ENCODE peak calls at places on chromosomes 16 and 17, in ten cellular contexts. A is choroid plexus epithelial cell, P is AG09309, J is bronchial epithelial cell, L is heart left ventricle, C is nephron progenitor cell, W is GM06990, G is epithelial cell of esophagus, N is endodermal cell, B is osteocyte. K is an unnamed sample.

GRCh38 chr16:49623501-49624266 is 232.2 kb downstream of the ZNF423 start:
- DNase-seq in A (no peak), P (no peak), J (no peak), L (no peak), C (no peak), W (no peak), G (no peak), N (peak), B (peak), K (no peak)

GRCh38 chr17:1997587-1998425 is 27.3 kb downstream of the RTN4RL1 start:
- DNase-seq in A (no peak), P (no peak), J (no peak), L (no peak), C (peak), W (no peak), G (no peak), N (peak), B (no peak), K (no peak)

GRCh38 chr16:10266809-10267208 is 84.6 kb upstream of the GRIN2A start:
- DNase-seq in A (no peak), P (no peak), J (no peak), L (no peak), C (no peak), W (peak), G (no peak), N (no peak), B (no peak), K (no peak)

GRCh38 chr17:71632328-71632727 is 488.5 kb upstream of the SOX9 start:
- DNase-seq in A (peak), P (no peak), J (peak), L (no peak), C (no peak), W (no peak), G (peak), N (no peak), B (no peak), K (no peak)

GRCh38 chr16:73047536-73048291 is at the start of gene ZFHX3:
- DNase-seq in A (peak), P (no peak), J (peak), L (peak), C (peak), W (peak), G (peak), N (peak), B (no peak), K (no peak)

GRCh38 chr17:12231027-12231682 is 210.5 kb downstream of the MAP2K4 start:
- DNase-seq in A (no peak), P (no peak), J (peak), L (no peak), C (no peak), W (no peak), G (peak), N (peak), B (no peak), K (no peak)

GRCh38 chr17:41490022-41490421 is 312 bp upstream of the KRT36 start:
- DNase-seq in A (no peak), P (no peak), J (no peak), L (no peak), C (no peak), W (no peak), G (no peak), N (no peak), B (no peak), K (no peak)

GRCh38 chr16:2827481-2827790 is 2.7 kb upstream of the ZG16B start:
- DNase-seq in A (no peak), P (no peak), J (no peak), L (no peak), C (no peak), W (no peak), G (no peak), N (peak), B (no peak), K (no peak)

GRCh38 chr16:26983426-26983825 is 83.3 kb upstream of the C16orf82 start:
- DNase-seq in A (peak), P (no peak), J (no peak), L (no peak), C (no peak), W (no peak), G (no peak), N (no peak), B (no peak), K (no peak)

GRCh38 chr17:5033352-5034015 is 1.7 kb downstream of the SLC52A1 start:
- DNase-seq in A (no peak), P (no peak), J (no peak), L (no peak), C (peak), W (no peak), G (no peak), N (peak), B (no peak), K (no peak)

GRCh38 chr16:23957287-23957686 is 121.5 kb downstream of the PRKCB start:
- DNase-seq in A (no peak), P (no peak), J (no peak), L (no peak), C (no peak), W (no peak), G (no peak), N (no peak), B (no peak), K (no peak)

GRCh38 chr17:7803981-7804380 is 30.0 kb upstream of the KDM6B start:
- DNase-seq in A (peak), P (no peak), J (peak), L (no peak), C (no peak), W (no peak), G (peak), N (peak), B (no peak), K (no peak)

GRCh38 chr17:51322390-51323029 is 62.2 kb downstream of the UTP18 start:
- DNase-seq in A (peak), P (peak), J (peak), L (no peak), C (no peak), W (no peak), G (peak), N (peak), B (no peak), K (no peak)

GRCh38 chr16:90018297-90019200 is 707 bp downstream of the DBNDD1 start:
- DNase-seq in A (no peak), P (no peak), J (no peak), L (no peak), C (peak), W (no peak), G (peak), N (peak), B (no peak), K (no peak)

GRCh38 chr16:78396673-78397072 is 297.2 kb downstream of the WWOX start:
- DNase-seq in A (no peak), P (no peak), J (no peak), L (no peak), C (no peak), W (no peak), G (no peak), N (no peak), B (no peak), K (no peak)

GRCh38 chr17:66190738-66191606 is 961 bp downstream of the CEP112 start:
- DNase-seq in A (peak), P (no peak), J (peak), L (no peak), C (no peak), W (no peak), G (peak), N (no peak), B (no peak), K (no peak)

GRCh38 chr16:77963185-77964044 is 58.9 kb upstream of the CLEC3A start:
- DNase-seq in A (peak), P (no peak), J (no peak), L (no peak), C (no peak), W (peak), G (no peak), N (peak), B (no peak), K (no peak)

GRCh38 chr17:71118039-71118438 is 948.7 kb downstream of the KCNJ2 start:
- DNase-seq in A (peak), P (no peak), J (peak), L (no peak), C (no peak), W (no peak), G (peak), N (peak), B (no peak), K (no peak)

GRCh38 chr17:69609495-69610315 is 195.2 kb downstream of the MAP2K6 start:
- DNase-seq in A (peak), P (peak), J (peak), L (no peak), C (peak), W (no peak), G (peak), N (peak), B (no peak), K (no peak)

GRCh38 chr16:16113076-16113475 is 110.2 kb downstream of the ABCC6 start:
- DNase-seq in A (no peak), P (no peak), J (no peak), L (no peak), C (no peak), W (no peak), G (no peak), N (no peak), B (no peak), K (no peak)

GRCh38 chr16:31451201-31451600 is 8.1 kb upstream of the ARMC5 start:
- DNase-seq in A (no peak), P (no peak), J (no peak), L (peak), C (no peak), W (no peak), G (no peak), N (no peak), B (no peak), K (no peak)

GRCh38 chr17:68184816-68185436 is 62.9 kb upstream of the AMZ2 start:
- DNase-seq in A (no peak), P (no peak), J (no peak), L (no peak), C (no peak), W (no peak), G (no peak), N (peak), B (peak), K (no peak)

GRCh38 chr16:54546481-54546880 is 259.9 kb upstream of the IRX3 start:
- DNase-seq in A (no peak), P (no peak), J (no peak), L (no peak), C (no peak), W (no peak), G (no peak), N (no peak), B (no peak), K (no peak)

GRCh38 chr17:56297142-56297541 is 143.9 kb downstream of the ANKFN1 start:
- DNase-seq in A (peak), P (no peak), J (no peak), L (no peak), C (peak), W (no peak), G (no peak), N (peak), B (no peak), K (no peak)

GRCh38 chr17:19958023-19958422 is 19.6 kb downstream of the AKAP10 start:
- DNase-seq in A (peak), P (peak), J (peak), L (no peak), C (no peak), W (no peak), G (peak), N (peak), B (no peak), K (peak)

GRCh38 chr17:17741346-17742023 is 60.2 kb downstream of the RAI1 start:
- DNase-seq in A (no peak), P (no peak), J (no peak), L (no peak), C (peak), W (no peak), G (no peak), N (peak), B (no peak), K (no peak)

GRCh38 chr17:48625502-48626201 is 506 bp downstream of the HOXB9 start:
- DNase-seq in A (no peak), P (no peak), J (no peak), L (no peak), C (no peak), W (no peak), G (peak), N (peak), B (no peak), K (no peak)

GRCh38 chr16:20851601-20852000 is 45.3 kb downstream of the REXO5 start:
- DNase-seq in A (peak), P (peak), J (peak), L (peak), C (no peak), W (no peak), G (peak), N (no peak), B (no peak), K (peak)

GRCh38 chr17:4953461-4953961 is 2.6 kb downstream of the ENO3 start:
- DNase-seq in A (peak), P (peak), J (no peak), L (no peak), C (no peak), W (no peak), G (no peak), N (no peak), B (no peak), K (no peak)

GRCh38 chr17:44872131-44872768 is 24.6 kb downstream of the HIGD1B start:
- DNase-seq in A (no peak), P (no peak), J (peak), L (peak), C (no peak), W (no peak), G (no peak), N (no peak), B (no peak), K (no peak)

GRCh38 chr17:7515912-7516610 is 31.9 kb downstream of the POLR2A start:
- DNase-seq in A (no peak), P (no peak), J (no peak), L (no peak), C (no peak), W (no peak), G (no peak), N (no peak), B (no peak), K (no peak)

GRCh38 chr16:70730016-70730415 is 44.2 kb upstream of the MTSS2 start:
- DNase-seq in A (no peak), P (no peak), J (no peak), L (no peak), C (no peak), W (no peak), G (no peak), N (no peak), B (no peak), K (no peak)

GRCh38 chr17:20156196-20157077 is 147.3 kb downstream of the SPECC1 start:
- DNase-seq in A (peak), P (no peak), J (peak), L (no peak), C (peak), W (peak), G (peak), N (peak), B (peak), K (no peak)

GRCh38 chr17:64256913-64257807 is 5.9 kb downstream of the TEX2 start:
- DNase-seq in A (no peak), P (no peak), J (no peak), L (no peak), C (no peak), W (no peak), G (peak), N (no peak), B (no peak), K (no peak)

GRCh38 chr16:3444032-3444388 is 530 bp downstream of the NAA60 start:
- DNase-seq in A (peak), P (peak), J (peak), L (no peak), C (no peak), W (no peak), G (peak), N (peak), B (no peak), K (peak)

GRCh38 chr17:67293251-67294203 is 48.5 kb upstream of the HELZ start:
- DNase-seq in A (peak), P (no peak), J (peak), L (peak), C (peak), W (peak), G (peak), N (peak), B (no peak), K (peak)

GRCh38 chr16:30721606-30722005 is 22.6 kb downstream of the SRCAP start:
- DNase-seq in A (no peak), P (no peak), J (peak), L (no peak), C (no peak), W (no peak), G (peak), N (no peak), B (no peak), K (no peak)

DNA sequence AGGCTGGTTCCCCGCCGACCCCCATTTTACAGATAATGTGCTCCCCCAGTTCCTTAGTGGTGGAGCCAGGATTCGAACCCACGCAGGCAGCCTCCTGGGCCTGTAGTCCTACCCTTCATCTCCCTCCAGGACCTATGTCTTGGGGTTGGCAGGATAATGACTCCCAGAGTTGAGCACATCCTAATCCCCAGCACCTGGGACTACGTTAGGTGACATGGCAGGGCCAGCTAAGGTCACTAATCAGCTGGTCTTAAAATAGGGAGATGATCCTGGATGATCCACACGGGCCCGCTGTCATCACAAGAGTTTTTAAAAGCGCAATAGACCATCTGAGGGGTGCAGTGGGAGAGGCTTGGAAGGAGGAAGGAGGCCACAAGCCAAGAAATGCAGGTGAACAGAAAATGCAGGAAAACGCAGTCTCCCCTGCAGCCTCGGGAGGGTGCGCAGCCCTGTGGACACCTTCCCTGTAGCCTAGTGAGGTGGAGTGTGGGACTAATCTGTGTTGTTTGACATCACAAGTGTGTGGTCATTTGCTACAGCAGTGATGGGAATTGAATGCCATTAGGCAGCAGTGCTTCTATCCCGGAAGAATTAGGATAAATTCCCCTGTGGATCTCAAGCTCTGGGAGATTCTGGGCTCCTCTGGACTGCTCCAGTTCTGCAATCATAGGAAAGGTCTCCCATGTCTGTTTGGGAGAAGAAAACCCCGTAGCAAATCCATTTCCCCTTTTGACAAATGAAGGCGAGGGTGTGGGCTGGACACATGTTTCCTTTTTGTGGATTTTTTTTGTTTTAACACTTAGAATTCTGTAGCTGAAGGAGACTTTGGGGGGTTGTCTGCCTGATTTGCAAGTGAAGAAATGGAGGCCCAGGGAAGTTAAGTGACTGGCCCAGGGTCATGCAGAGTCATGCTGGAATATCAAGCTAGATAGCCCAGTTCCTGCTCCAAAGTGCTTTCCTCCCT is 297.8 kb downstream of the SEC14L1 start:
- DNase-seq in A (no peak), P (no peak), J (no peak), L (no peak), C (no peak), W (no peak), G (no peak), N (no peak), B (no peak), K (no peak)
- TF ChIP-seq CTCF in A (no peak), P (no peak), J (no peak), L (no peak), C (no peak), W (no peak), G (no peak), N (no peak), B (no peak), K (no peak)

GRCh38 chr16:85309656-85310587 is 197.7 kb upstream of the CIBAR2 start:
- DNase-seq in A (no peak), P (no peak), J (no peak), L (peak), C (peak), W (peak), G (no peak), N (peak), B (no peak), K (no peak)
- TF ChIP-seq CTCF in A (no peak), P (no peak), J (no peak), L (no peak), C (no peak), W (no peak), G (no peak), N (no peak), B (no peak), K (no peak)

GRCh38 chr16:88385831-88386815 is 3.4 kb downstream of the ZNF469 start:
- DNase-seq in A (no peak), P (no peak), J (no peak), L (peak), C (no peak), W (no peak), G (no peak), N (no peak), B (no peak), K (no peak)

GRCh38 chr16:88389621-88390160 is 6.9 kb downstream of the ZNF469 start:
- DNase-seq in A (no peak), P (no peak), J (no peak), L (peak), C (no peak), W (no peak), G (no peak), N (no peak), B (no peak), K (no peak)

GRCh38 chr16:88389191-88389590 is 6.4 kb downstream of the ZNF469 start:
- DNase-seq in A (no peak), P (no peak), J (no peak), L (peak), C (no peak), W (no peak), G (no peak), N (no peak), B (no peak), K (no peak)

GRCh38 chr16:88387177-88387576 is 4.4 kb downstream of the ZNF469 start:
- DNase-seq in A (no peak), P (no peak), J (no peak), L (peak), C (no peak), W (no peak), G (no peak), N (no peak), B (no peak), K (no peak)

DNA sequence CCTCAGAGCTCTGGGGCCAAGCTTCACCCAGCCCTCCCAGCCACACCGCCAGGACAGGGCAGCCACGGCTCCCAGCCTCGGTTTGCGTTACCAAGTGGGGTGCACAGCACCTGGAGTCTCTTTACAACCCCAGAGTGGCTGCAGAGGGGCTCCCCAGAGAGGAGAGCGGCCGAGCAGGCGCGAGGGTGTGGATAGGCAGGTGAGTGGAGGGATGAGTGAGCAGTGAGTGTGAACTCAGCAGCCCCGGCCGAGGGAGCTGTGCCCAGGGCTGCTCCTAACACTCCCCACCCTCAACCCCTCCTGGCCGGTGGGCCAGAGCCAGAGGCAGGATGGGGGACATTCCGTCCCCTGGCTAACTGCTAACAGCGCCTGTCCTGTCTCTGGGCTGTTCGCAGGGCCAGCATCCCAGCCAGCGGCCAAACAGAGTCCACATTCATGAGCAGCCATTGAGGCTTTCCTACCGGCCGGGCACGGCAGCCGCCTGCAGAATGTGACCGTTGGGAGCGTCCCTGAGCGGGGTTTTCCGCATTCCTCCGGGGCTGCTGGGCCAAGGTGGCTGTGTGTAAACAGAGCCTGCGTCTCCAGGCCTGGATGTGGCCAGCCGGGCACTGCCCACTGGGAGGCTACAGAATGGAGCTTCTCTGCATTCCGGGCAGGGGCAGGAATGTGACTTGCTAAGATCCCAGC is 5.3 kb downstream of the ZNF469 start:
- DNase-seq in A (no peak), P (no peak), J (peak), L (peak), C (no peak), W (no peak), G (peak), N (no peak), B (peak), K (no peak)
- TF ChIP-seq CTCF in A (no peak), P (no peak), J (no peak), L (no peak), C (no peak), W (no peak), G (no peak), N (no peak), B (peak), K (no peak)

DNA sequence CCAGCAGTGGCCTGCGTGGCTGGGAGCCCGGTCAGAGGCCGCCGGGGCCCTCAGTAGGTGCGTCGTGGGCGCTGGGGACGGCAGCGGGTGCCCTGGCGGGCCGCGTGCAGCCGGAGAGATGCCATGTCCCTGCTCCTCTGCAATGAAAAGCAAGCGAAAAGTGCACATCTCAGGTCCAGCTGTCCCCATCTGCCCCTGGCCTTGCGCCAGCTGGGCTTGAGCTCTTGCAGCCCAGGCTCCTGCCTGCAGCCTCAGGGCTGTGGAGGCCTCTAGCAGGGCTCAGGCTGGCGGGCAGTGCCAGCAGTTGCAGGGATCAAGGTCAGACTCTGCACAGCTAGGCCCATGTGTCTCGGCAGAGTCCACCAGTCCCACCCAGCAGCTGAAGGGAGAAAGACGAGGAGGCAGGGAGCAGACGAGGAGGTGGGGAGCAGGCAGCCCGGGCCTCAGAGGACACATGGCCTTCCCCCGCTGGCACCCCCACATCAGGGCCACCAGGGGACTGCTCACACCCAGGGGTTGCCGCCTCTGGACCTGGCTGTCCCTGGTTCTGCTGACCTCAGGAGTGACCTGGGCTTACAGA is 11.2 kb downstream of the SLC16A3 start:
- DNase-seq in A (no peak), P (no peak), J (no peak), L (peak), C (no peak), W (peak), G (no peak), N (peak), B (no peak), K (no peak)
- TF ChIP-seq CTCF in A (no peak), P (no peak), J (no peak), L (no peak), C (no peak), W (no peak), G (no peak), N (no peak), B (no peak), K (no peak)

K was measured in AG09319.